ENCODE peak calls at places on chromosome 3, in ten cellular contexts. T is K562, D is heart left ventricle, P is GM23338, Y is mammary epithelial cell, J is breast epithelium, V is tibial nerve, O is neural progenitor cell, K is fibroblast of lung, C is colonic mucosa. H is an unnamed sample. For H3K36me3 and H3K27me3, the result is how much of the 10 kb centered on the place peaks cover.

GRCh38 chr3:38039899-38040261 is 872 bp downstream of the DLEC1 start:
- DNase-seq in V (no peak), J (peak), C (peak), P (peak), O (peak), D (peak), K (peak), T (peak), Y (no peak), H (peak)

GRCh38 chr3:53944019-53944418 is 52.4 kb upstream of the SELENOK start:
- DNase-seq in D (no peak), J (no peak), K (no peak), O (no peak), T (no peak), V (no peak), Y (no peak), C (no peak), P (no peak), H (no peak)

GRCh38 chr3:149395107-149396089 is 17.9 kb upstream of the TM4SF1 start:
- DNase-seq in C (peak), P (no peak), Y (no peak), K (peak), D (no peak), O (no peak), V (no peak), J (peak), T (no peak), H (no peak)

GRCh38 chr3:101252897-101253296 is 67.5 kb downstream of the IMPG2 start:
- DNase-seq in J (no peak), Y (no peak), D (no peak), P (peak), T (no peak), O (peak), V (no peak), C (no peak), K (no peak), H (peak)

GRCh38 chr3:79250746-79251145 is 517.1 kb downstream of the ROBO1 start:
- DNase-seq in Y (no peak), K (no peak), T (no peak), V (no peak), O (no peak), C (no peak), D (no peak), P (no peak), J (no peak), H (no peak)

GRCh38 chr3:111159391-111159790 is 87.8 kb downstream of the NECTIN3 start:
- DNase-seq in K (no peak), J (no peak), P (no peak), T (no peak), V (no peak), C (no peak), O (no peak), Y (peak), D (no peak), H (no peak)

GRCh38 chr3:56111651-56112250 is 356.5 kb downstream of the ERC2 start:
- DNase-seq in V (no peak), T (no peak), K (no peak), J (no peak), C (no peak), O (no peak), D (no peak), Y (no peak), P (no peak), H (no peak)

GRCh38 chr3:158569717-158570244 is 1.2 kb upstream of the MLF1 start:
- DNase-seq in O (no peak), Y (no peak), D (no peak), V (no peak), T (no peak), C (no peak), P (no peak), K (no peak), J (no peak), H (no peak)

GRCh38 chr3:94619643-94620042 is 556.8 kb downstream of the NSUN3 start:
- DNase-seq in J (no peak), V (no peak), T (no peak), K (no peak), O (no peak), D (no peak), C (no peak), P (no peak), Y (no peak), H (no peak)

GRCh38 chr3:54891540-54891897 is 36.3 kb downstream of the LRTM1 start:
- DNase-seq in K (peak), P (no peak), O (peak), T (peak), C (peak), D (peak), Y (peak), V (peak), J (peak), H (peak)

GRCh38 chr3:127105996-127106855 is 86.7 kb upstream of the PRR23E start:
- DNase-seq in D (no peak), T (no peak), V (no peak), J (peak), K (no peak), Y (no peak), P (no peak), O (no peak), C (no peak), H (peak)
- H3K4me3 ChIP-seq in D (no peak), T (no peak), V (no peak), J (no peak), K (no peak), Y (no peak), P (no peak), O (no peak), C (no peak), H (no peak)

GRCh38 chr3:197286678-197287077 is 11.7 kb downstream of the DLG1 start:
- DNase-seq in P (no peak), T (no peak), Y (no peak), K (no peak), J (no peak), C (no peak), O (no peak), V (no peak), D (no peak), H (no peak)
- H3K36me3 ChIP-seq in P (under half), T (half or more), Y (under half), K (under half), J (under half), C (under half), O (under half), V (under half), D (under half), H (under half)

DNA sequence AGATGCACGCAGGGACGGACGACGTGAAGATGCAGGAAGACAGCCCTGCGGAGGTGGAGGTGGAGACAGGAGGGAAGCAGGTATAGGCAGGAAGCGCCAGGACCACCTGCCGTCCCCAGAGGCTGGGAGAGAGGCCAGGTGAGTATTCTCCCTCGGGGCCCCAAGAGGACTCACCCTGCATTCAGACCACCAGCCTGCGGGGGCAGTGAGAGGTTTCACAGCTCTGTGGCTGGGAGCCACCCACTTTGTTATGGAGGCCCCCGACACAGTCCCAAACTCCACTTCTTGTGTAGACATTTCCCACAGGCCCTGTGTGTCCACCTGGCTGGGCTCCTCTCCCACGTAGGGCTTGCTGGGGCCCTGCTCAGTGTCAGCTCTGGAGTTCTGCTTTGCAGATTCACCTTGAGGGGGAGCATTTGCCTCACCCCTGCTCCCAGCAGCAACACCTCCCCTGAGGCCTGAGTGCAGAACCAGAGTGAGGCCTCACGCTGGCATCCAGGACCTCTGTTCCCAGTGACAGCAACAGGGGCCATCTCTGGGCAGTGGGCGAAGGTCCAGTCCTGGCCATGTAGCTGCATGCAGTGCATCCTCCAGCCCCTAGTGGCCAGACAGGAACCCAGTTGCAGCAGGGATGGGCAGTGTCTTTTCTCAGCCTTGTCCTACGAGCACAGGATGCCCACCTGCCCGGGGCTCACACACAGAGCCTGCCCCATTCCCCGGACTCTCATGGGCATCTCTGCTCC is 119.4 kb upstream of the IQSEC1 start:
- DNase-seq in Y (no peak), O (peak), T (peak), J (peak), P (peak), K (no peak), V (no peak), D (peak), C (no peak), H (peak)
- H3K27me3 ChIP-seq in Y (under half), O (under half), T (half or more), J (under half), P (under half), K (under half), V (under half), D (under half), C (under half), H (under half)

GRCh38 chr3:48655586-48655985 is 7.1 kb downstream of the CELSR3 start:
- DNase-seq in P (no peak), V (no peak), O (no peak), Y (no peak), D (no peak), J (no peak), K (no peak), C (no peak), T (no peak), H (no peak)
- H3K4me3 ChIP-seq in P (peak), V (peak), O (peak), Y (peak), D (peak), J (peak), K (no peak), C (peak), T (no peak), H (peak)

DNA sequence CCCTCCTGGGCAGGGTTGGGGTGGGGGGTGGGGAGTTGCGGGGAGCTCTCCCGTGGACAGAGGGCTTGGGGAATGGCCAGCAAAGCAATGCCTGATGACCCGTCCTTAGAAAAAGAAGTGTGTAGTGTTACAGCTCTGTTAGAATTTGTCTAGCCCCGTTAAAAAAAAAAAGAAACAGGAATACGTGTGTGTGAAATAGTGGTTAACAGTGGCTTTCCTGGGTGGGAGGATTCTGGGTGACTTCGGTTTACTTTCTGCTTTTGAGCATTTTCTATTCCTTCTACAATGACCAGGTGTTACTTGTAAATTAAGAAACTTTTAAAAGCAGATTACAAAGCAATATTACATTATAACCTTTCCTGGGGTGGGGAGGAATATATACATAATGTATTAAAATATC is 25.0 kb downstream of the H1-8 start:
- DNase-seq in P (no peak), V (no peak), K (no peak), Y (no peak), J (no peak), O (no peak), T (no peak), C (no peak), D (no peak), H (no peak)
- H3K36me3 ChIP-seq in P (under half), V (under half), K (under half), Y (under half), J (under half), O (under half), T (under half), C (under half), D (under half), H (under half)

H was measured in H7.